ENCODE peak calls at places on chromosome 3, in five cellular contexts. C is fibroblast of pulmonary artery; X is AG09309; W is AG09319; O is Jurkat, Clone E6-1. D is an unnamed sample.

GRCh38 chr3:52265387-52265786 is 13.1 kb downstream of the WDR82 start:
- DNase-seq in C (no peak), X (no peak), W (no peak), O (no peak), D (no peak)

GRCh38 chr3:43207628-43208085 is 78.7 kb upstream of the SNRK start:
- DNase-seq in C (no peak), X (peak), W (no peak), O (no peak), D (no peak)

GRCh38 chr3:182212479-182213076 is 500.9 kb downstream of the SOX2 start:
- DNase-seq in C (peak), X (no peak), W (no peak), O (no peak), D (no peak)

GRCh38 chr3:87797872-87798566 is 260.8 kb downstream of the CGGBP1 start:
- DNase-seq in C (no peak), X (no peak), W (no peak), O (no peak), D (no peak)

GRCh38 chr3:46463120-46463867 is 1.4 kb downstream of the LTF start:
- DNase-seq in C (no peak), X (no peak), W (no peak), O (no peak), D (no peak)

GRCh38 chr3:184557348-184557950 is 4.1 kb upstream of the EPHB3 start:
- DNase-seq in C (no peak), X (no peak), W (no peak), O (no peak), D (no peak)

GRCh38 chr3:111534701-111535100 is 7.3 kb upstream of the CD96 start:
- DNase-seq in C (peak), X (no peak), W (no peak), O (no peak), D (no peak)

GRCh38 chr3:107543666-107544065 is 20.9 kb downstream of the BBX start:
- DNase-seq in C (peak), X (no peak), W (no peak), O (no peak), D (no peak)

GRCh38 chr3:79517766-79518413 is 249.9 kb downstream of the ROBO1 start:
- DNase-seq in C (peak), X (no peak), W (no peak), O (peak), D (no peak)

GRCh38 chr3:103127737-103128136 is 692.9 kb downstream of the ZPLD1 start:
- DNase-seq in C (peak), X (no peak), W (no peak), O (no peak), D (no peak)

GRCh38 chr3:44030690-44031344 is 210.9 kb upstream of the TOPAZ1 start:
- DNase-seq in C (no peak), X (no peak), W (no peak), O (no peak), D (no peak)

GRCh38 chr3:13167064-13167743 is 94.0 kb upstream of the IQSEC1 start:
- DNase-seq in C (no peak), X (no peak), W (no peak), O (no peak), D (no peak)

GRCh38 chr3:9912294-9912935 is 4.5 kb upstream of the IL17RC start:
- DNase-seq in C (peak), X (peak), W (no peak), O (peak), D (no peak)

GRCh38 chr3:105429034-105429762 is 62.5 kb downstream of the ALCAM start:
- DNase-seq in C (no peak), X (no peak), W (no peak), O (no peak), D (no peak)

GRCh38 chr3:123299581-123299980 is 97.8 kb downstream of the SEC22A start:
- DNase-seq in C (no peak), X (no peak), W (no peak), O (no peak), D (no peak)

GRCh38 chr3:170614214-170614966 is 28.5 kb upstream of the SLC7A14 start:
- DNase-seq in C (peak), X (peak), W (peak), O (no peak), D (no peak)

GRCh38 chr3:53941945-53942344 is 50.3 kb upstream of the SELENOK start:
- DNase-seq in C (peak), X (no peak), W (no peak), O (no peak), D (no peak)

GRCh38 chr3:107904536-107905066 is 186.2 kb downstream of the CD47 start:
- DNase-seq in C (peak), X (no peak), W (no peak), O (no peak), D (no peak)

GRCh38 chr3:186608624-186609215 is 4.1 kb upstream of the AHSG start:
- DNase-seq in C (no peak), X (no peak), W (no peak), O (no peak), D (no peak)

GRCh38 chr3:195150194-195151118 is 120.5 kb downstream of the XXYLT1 start:
- DNase-seq in C (peak), X (no peak), W (no peak), O (no peak), D (no peak)

GRCh38 chr3:151837057-151837456 is 23.1 kb downstream of the AADAC start:
- DNase-seq in C (peak), X (no peak), W (no peak), O (no peak), D (peak)

GRCh38 chr3:35448121-35448520 is 191.2 kb upstream of the ARPP21 start:
- DNase-seq in C (no peak), X (no peak), W (no peak), O (no peak), D (no peak)